ENCODE peak calls at places on chromosomes 3 and 15, in ten cellular contexts. One of them, this sample, is unnamed.

GRCh38 chr3:169266351-169266750 is 397.2 kb downstream of the MECOM start:
- DNase-seq in tibial nerve: no peak
- DNase-seq in uterus: no peak
- DNase-seq in ovary: no peak
- DNase-seq in IMR-90: no peak
- DNase-seq in H54: no peak
- DNase-seq in GM12892: no peak
- DNase-seq in HepG2: no peak
- DNase-seq in transverse colon: no peak
- DNase-seq in GM12878: no peak
- DNase-seq in this sample: no peak

GRCh38 chr3:122562923-122563716 is 980 bp downstream of the PARP9 start:
- DNase-seq in tibial nerve: no peak
- DNase-seq in uterus: no peak
- DNase-seq in ovary: no peak
- DNase-seq in IMR-90: no peak
- DNase-seq in H54: no peak
- DNase-seq in GM12892: no peak
- DNase-seq in HepG2: no peak
- DNase-seq in transverse colon: no peak
- DNase-seq in GM12878: no peak
- DNase-seq in this sample: peak; percentile 45

GRCh38 chr3:43046583-43046982 is 59.3 kb downstream of the POMGNT2 start:
- DNase-seq in tibial nerve: peak; percentile 1
- DNase-seq in uterus: no peak
- DNase-seq in ovary: no peak
- DNase-seq in IMR-90: no peak
- DNase-seq in H54: no peak
- DNase-seq in GM12892: no peak
- DNase-seq in HepG2: no peak
- DNase-seq in transverse colon: no peak
- DNase-seq in GM12878: no peak
- DNase-seq in this sample: no peak

GRCh38 chr15:72534522-72534921 is 60.4 kb downstream of the ARIH1 start:
- DNase-seq in tibial nerve: no peak
- DNase-seq in uterus: no peak
- DNase-seq in ovary: no peak
- DNase-seq in IMR-90: no peak
- DNase-seq in H54: no peak
- DNase-seq in GM12892: no peak
- DNase-seq in HepG2: no peak
- DNase-seq in transverse colon: no peak
- DNase-seq in GM12878: no peak
- DNase-seq in this sample: no peak

GRCh38 chr3:189041482-189042090 is 130.2 kb upstream of the TPRG1 start:
- DNase-seq in tibial nerve: no peak
- DNase-seq in uterus: peak; percentile 31
- DNase-seq in ovary: peak; percentile 32
- DNase-seq in IMR-90: peak; percentile 45
- DNase-seq in H54: peak; percentile 23
- DNase-seq in GM12892: peak; percentile 15
- DNase-seq in HepG2: peak; percentile 58
- DNase-seq in transverse colon: peak; percentile 47
- DNase-seq in GM12878: peak; percentile 19
- DNase-seq in this sample: peak; percentile 10

GRCh38 chr15:80948651-80949292 is 40.8 kb downstream of the MESD start:
- DNase-seq in tibial nerve: no peak
- DNase-seq in uterus: no peak
- DNase-seq in ovary: no peak
- DNase-seq in IMR-90: no peak
- DNase-seq in H54: no peak
- DNase-seq in GM12892: no peak
- DNase-seq in HepG2: no peak
- DNase-seq in transverse colon: no peak
- DNase-seq in GM12878: no peak
- DNase-seq in this sample: no peak

GRCh38 chr3:113751145-113751544 is 4.3 kb downstream of the ATP6V1A start:
- DNase-seq in tibial nerve: no peak
- DNase-seq in uterus: no peak
- DNase-seq in ovary: no peak
- DNase-seq in IMR-90: no peak
- DNase-seq in H54: no peak
- DNase-seq in GM12892: no peak
- DNase-seq in HepG2: no peak
- DNase-seq in transverse colon: no peak
- DNase-seq in GM12878: no peak
- DNase-seq in this sample: no peak

GRCh38 chr3:149554826-149555225 is 80.3 kb downstream of the TM4SF4 start:
- DNase-seq in tibial nerve: no peak
- DNase-seq in uterus: peak; percentile 43
- DNase-seq in ovary: no peak
- DNase-seq in IMR-90: peak; percentile 91
- DNase-seq in H54: no peak
- DNase-seq in GM12892: no peak
- DNase-seq in HepG2: no peak
- DNase-seq in transverse colon: peak; percentile 30
- DNase-seq in GM12878: no peak
- DNase-seq in this sample: no peak

GRCh38 chr3:88863196-88863595 is 244.2 kb upstream of the EPHA3 start:
- DNase-seq in tibial nerve: no peak
- DNase-seq in uterus: no peak
- DNase-seq in ovary: no peak
- DNase-seq in IMR-90: peak; percentile 47
- DNase-seq in H54: no peak
- DNase-seq in GM12892: no peak
- DNase-seq in HepG2: no peak
- DNase-seq in transverse colon: no peak
- DNase-seq in GM12878: no peak
- DNase-seq in this sample: no peak

GRCh38 chr3:57624801-57625200 is 27.7 kb upstream of the ARF4 start:
- DNase-seq in tibial nerve: no peak
- DNase-seq in uterus: no peak
- DNase-seq in ovary: no peak
- DNase-seq in IMR-90: no peak
- DNase-seq in H54: no peak
- DNase-seq in GM12892: no peak
- DNase-seq in HepG2: no peak
- DNase-seq in transverse colon: no peak
- DNase-seq in GM12878: no peak
- DNase-seq in this sample: no peak

DNA sequence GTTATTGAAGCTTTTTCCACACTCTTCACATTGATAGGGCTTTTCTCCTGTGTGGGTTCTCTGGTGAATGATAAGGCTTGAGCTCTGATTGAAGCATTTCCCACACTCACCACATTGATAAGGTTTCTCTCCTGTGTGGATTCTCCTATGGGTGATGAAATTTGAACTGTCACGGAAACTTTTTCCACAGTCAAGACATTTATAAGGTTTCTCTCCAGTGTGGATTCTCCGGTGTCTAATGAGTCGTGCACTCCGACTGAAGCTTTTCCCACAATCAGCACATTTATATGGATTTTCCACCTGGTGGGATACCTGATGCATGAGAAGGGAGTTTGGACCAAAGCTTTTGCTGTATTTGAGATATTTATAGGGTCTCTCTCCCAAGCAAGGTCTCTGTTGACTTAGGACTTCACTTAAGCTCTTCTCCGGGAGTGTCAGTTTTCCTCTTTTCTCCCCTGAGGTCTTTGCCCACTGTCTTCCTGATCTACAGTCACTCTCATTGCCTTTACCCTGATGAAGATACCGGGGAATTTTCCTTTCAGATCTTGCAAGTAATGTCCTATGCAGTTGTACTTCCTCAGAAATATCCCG is 9.4 kb downstream of the ZSCAN29 start:
- DNase-seq in tibial nerve: no peak
- DNase-seq in uterus: no peak
- DNase-seq in ovary: no peak
- DNase-seq in IMR-90: no peak
- DNase-seq in H54: no peak
- DNase-seq in GM12892: no peak
- DNase-seq in HepG2: no peak
- DNase-seq in transverse colon: no peak
- DNase-seq in GM12878: no peak
- DNase-seq in this sample: peak; percentile 24
- TF ChIP-seq POLR2A in tibial nerve: no peak
- TF ChIP-seq POLR2A in uterus: no peak
- TF ChIP-seq POLR2A in ovary: no peak
- TF ChIP-seq POLR2A in IMR-90: no peak
- TF ChIP-seq POLR2A in H54: no peak
- TF ChIP-seq POLR2A in GM12892: no peak
- TF ChIP-seq POLR2A in HepG2: no peak
- TF ChIP-seq POLR2A in transverse colon: no peak
- TF ChIP-seq POLR2A in GM12878: no peak
- TF ChIP-seq POLR2A in this sample: no peak

GRCh38 chr15:78617131-78617915 is 3.5 kb downstream of the CHRNA3 start:
- DNase-seq in tibial nerve: no peak
- DNase-seq in uterus: no peak
- DNase-seq in ovary: peak; percentile 7
- DNase-seq in IMR-90: no peak
- DNase-seq in H54: no peak
- DNase-seq in GM12892: no peak
- DNase-seq in HepG2: no peak
- DNase-seq in transverse colon: no peak
- DNase-seq in GM12878: no peak
- DNase-seq in this sample: no peak
- TF ChIP-seq POLR2A in tibial nerve: no peak
- TF ChIP-seq POLR2A in uterus: no peak
- TF ChIP-seq POLR2A in ovary: no peak
- TF ChIP-seq POLR2A in IMR-90: no peak
- TF ChIP-seq POLR2A in H54: no peak
- TF ChIP-seq POLR2A in GM12892: no peak
- TF ChIP-seq POLR2A in HepG2: no peak
- TF ChIP-seq POLR2A in transverse colon: no peak
- TF ChIP-seq POLR2A in GM12878: no peak
- TF ChIP-seq POLR2A in this sample: no peak

DNA sequence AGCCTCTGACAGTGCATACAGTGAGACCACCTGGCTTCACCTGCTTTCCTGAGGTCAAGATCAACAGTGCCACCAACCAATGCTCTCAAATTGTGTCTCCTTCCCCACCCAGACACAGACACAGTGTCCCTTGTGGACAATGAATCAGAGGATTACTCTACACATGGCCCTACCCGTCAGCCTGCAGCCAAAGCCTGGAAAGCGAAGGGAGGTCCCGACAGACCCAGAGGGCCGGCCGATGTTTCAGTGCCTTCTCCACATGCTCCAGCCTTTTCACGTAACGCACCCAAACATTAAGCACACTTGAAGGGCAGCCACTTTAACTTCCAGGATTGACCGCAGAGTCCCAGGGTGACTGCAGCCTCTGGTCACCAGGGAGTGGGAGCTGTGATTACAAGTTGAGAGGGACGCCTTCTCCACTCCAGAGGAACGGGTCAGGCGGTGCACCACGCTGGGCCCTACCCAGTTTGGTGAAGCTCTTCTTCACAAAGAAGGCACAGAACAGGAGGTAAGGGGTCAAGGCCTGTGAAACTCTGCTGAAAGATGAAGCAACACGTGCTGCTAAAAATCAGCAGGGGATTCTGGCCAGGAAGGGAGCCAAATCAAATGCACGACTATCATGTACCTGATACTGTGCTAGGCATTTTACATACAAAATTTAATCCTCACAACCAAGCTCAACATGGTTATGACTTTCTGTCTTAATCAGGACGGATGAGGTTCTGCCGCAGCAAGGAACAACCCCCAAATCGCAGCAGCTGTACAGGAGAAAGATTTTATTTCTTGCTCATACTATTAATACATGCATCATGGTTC is 17.2 kb downstream of the KLHL25 start:
- DNase-seq in tibial nerve: no peak
- DNase-seq in uterus: no peak
- DNase-seq in ovary: no peak
- DNase-seq in IMR-90: no peak
- DNase-seq in H54: no peak
- DNase-seq in GM12892: no peak
- DNase-seq in HepG2: no peak
- DNase-seq in transverse colon: no peak
- DNase-seq in GM12878: no peak
- DNase-seq in this sample: no peak
- TF ChIP-seq POLR2A in tibial nerve: no peak
- TF ChIP-seq POLR2A in uterus: no peak
- TF ChIP-seq POLR2A in ovary: no peak
- TF ChIP-seq POLR2A in IMR-90: no peak
- TF ChIP-seq POLR2A in H54: no peak
- TF ChIP-seq POLR2A in GM12892: no peak
- TF ChIP-seq POLR2A in HepG2: no peak
- TF ChIP-seq POLR2A in transverse colon: no peak
- TF ChIP-seq POLR2A in GM12878: no peak
- TF ChIP-seq POLR2A in this sample: no peak

DNA sequence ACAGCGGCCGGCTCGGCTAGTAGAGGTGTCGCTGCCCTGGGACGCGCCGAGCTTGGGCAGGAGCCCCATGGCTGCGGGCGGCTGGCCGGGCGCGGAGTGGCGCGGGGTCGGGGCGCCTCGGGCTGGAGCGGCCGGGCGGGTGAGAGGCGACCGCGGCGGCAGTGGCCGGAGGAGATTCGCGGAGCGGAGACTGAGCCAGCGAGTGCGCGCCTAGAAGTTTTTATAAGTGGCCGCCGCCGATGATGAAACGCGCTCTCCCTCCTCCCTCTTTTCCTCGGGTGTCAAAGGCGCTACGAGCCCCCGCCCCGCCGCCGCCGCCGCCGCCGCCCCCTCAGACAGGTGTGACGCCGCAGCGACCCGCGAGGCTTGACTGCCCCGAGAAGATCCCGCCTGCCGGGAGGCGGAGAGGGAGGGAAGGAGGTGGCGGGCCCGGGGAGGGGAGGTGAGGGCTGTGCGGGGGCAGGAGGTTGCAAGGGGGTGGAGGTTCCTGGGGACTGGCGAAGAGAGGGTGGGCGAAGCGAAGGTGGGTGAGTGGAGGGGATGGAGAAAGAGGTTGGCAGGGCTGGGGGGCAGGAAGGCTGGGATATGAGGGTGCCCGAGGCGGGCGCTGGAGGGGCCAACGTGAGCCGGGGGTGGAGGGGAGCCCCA is at the start of gene SLCO2A1:
- DNase-seq in tibial nerve: no peak
- DNase-seq in uterus: peak; percentile 44
- DNase-seq in ovary: peak; percentile 34
- DNase-seq in IMR-90: peak; percentile 11
- DNase-seq in H54: no peak
- DNase-seq in GM12892: no peak
- DNase-seq in HepG2: no peak
- DNase-seq in transverse colon: peak; percentile 53
- DNase-seq in GM12878: no peak
- DNase-seq in this sample: no peak
- TF ChIP-seq POLR2A in tibial nerve: no peak
- TF ChIP-seq POLR2A in uterus: no peak
- TF ChIP-seq POLR2A in ovary: no peak
- TF ChIP-seq POLR2A in IMR-90: no peak
- TF ChIP-seq POLR2A in H54: no peak
- TF ChIP-seq POLR2A in GM12892: no peak
- TF ChIP-seq POLR2A in HepG2: no peak
- TF ChIP-seq POLR2A in transverse colon: no peak
- TF ChIP-seq POLR2A in GM12878: no peak
- TF ChIP-seq POLR2A in this sample: no peak